ENCODE peak calls at places on chromosomes 11 and 22, in eight cellular contexts. Q, Y, K, E, D, A, W and L are unnamed samples.

GRCh38 chr22:23388492-23389009 is 191.5 kb downstream of the IGLL1 start:
- DNase-seq in A (no peak), Y (no peak), K (peak; percentile 60), W (no peak), Q (no peak), D (peak; percentile 15), E (no peak), L (no peak)

GRCh38 chr22:23246982-23247766 is 66.9 kb downstream of the BCR start:
- DNase-seq in W (no peak), Y (no peak), Q (no peak), K (no peak), A (no peak), D (no peak), E (no peak), L (no peak)

GRCh38 chr22:19429950-19430889 is 1.3 kb downstream of the HIRA start:
- DNase-seq in E (peak; percentile 86), K (peak; percentile 68), D (no peak), A (peak; percentile 80), W (peak; percentile 15), Q (no peak), Y (peak; percentile 26), L (no peak)

GRCh38 chr22:33591946-33592345 is 328.3 kb downstream of the LARGE1 start:
- DNase-seq in E (no peak), K (no peak), Q (no peak), Y (no peak), D (no peak), W (no peak), A (no peak), L (no peak)

GRCh38 chr11:72932132-72932570 is 117.9 kb downstream of the ATG16L2 start:
- DNase-seq in W (no peak), A (no peak), K (no peak), Q (no peak), Y (no peak), E (no peak), D (no peak), L (no peak)

GRCh38 chr11:31959711-31960110 is 131.2 kb upstream of the RCN1 start:
- DNase-seq in A (no peak), Q (no peak), K (no peak), Y (no peak), E (no peak), D (no peak), W (no peak), L (no peak)

GRCh38 chr11:58770627-58771457 is 39.1 kb upstream of the GLYAT start:
- DNase-seq in E (no peak), A (no peak), W (no peak), Y (no peak), D (no peak), K (no peak), Q (no peak), L (no peak)

GRCh38 chr22:34454598-34454997 is 534.3 kb upstream of the LARGE1 start:
- DNase-seq in K (no peak), W (no peak), Q (no peak), Y (no peak), D (no peak), E (no peak), A (no peak), L (no peak)

GRCh38 chr11:69949327-69949726 is 128.8 kb upstream of the ANO1 start:
- DNase-seq in E (no peak), W (no peak), D (peak; percentile 35), Y (no peak), K (peak; percentile 38), Q (peak; percentile 51), A (peak; percentile 56), L (no peak)

GRCh38 chr11:111537336-111537860 is 3.1 kb upstream of the LAYN start:
- DNase-seq in D (no peak), E (no peak), Y (no peak), W (no peak), K (no peak), Q (no peak), A (no peak), L (no peak)

GRCh38 chr11:38791346-38791961 is 2193.4 kb upstream of the RAG2 start:
- DNase-seq in E (peak; percentile 71), Y (no peak), K (no peak), Q (no peak), D (no peak), W (no peak), A (peak; percentile 80), L (no peak)

GRCh38 chr11:114040706-114041211 is 18.8 kb upstream of the ZBTB16 start:
- DNase-seq in Q (no peak), Y (no peak), K (no peak), W (no peak), A (peak; percentile 85), E (no peak), D (no peak), L (no peak)

GRCh38 chr11:59953463-59954218 is 10.2 kb upstream of the OOSP4A start:
- DNase-seq in D (no peak), Y (no peak), K (no peak), E (no peak), W (no peak), Q (no peak), A (no peak), L (no peak)

GRCh38 chr22:27983361-27983791 is 64.3 kb upstream of the PITPNB start:
- DNase-seq in K (no peak), Y (no peak), W (no peak), Q (no peak), E (no peak), A (no peak), D (peak; percentile 16), L (no peak)

GRCh38 chr22:28015676-28016601 is 96.9 kb upstream of the PITPNB start:
- DNase-seq in E (no peak), A (no peak), D (peak; percentile 19), K (peak; percentile 43), Q (no peak), Y (no peak), W (no peak), L (no peak)

GRCh38 chr11:134530826-134531225 is 118.8 kb upstream of the B3GAT1 start:
- DNase-seq in A (no peak), D (no peak), Y (no peak), E (no peak), W (no peak), Q (no peak), K (peak; percentile 35), L (no peak)

GRCh38 chr22:44701824-44702478 is at the start of gene PRR5:
- DNase-seq in D (peak; percentile 61), Q (no peak), Y (peak; percentile 71), E (no peak), A (peak; percentile 79), K (peak; percentile 90), W (peak; percentile 78), L (peak; percentile 41)

GRCh38 chr22:44700456-44700855 is 1.5 kb upstream of the PRR5 start:
- DNase-seq in W (no peak), E (no peak), A (no peak), K (no peak), Y (no peak), Q (no peak), D (no peak), L (no peak)

GRCh38 chr22:44697423-44698179 is 4.4 kb upstream of the PRR5 start:
- DNase-seq in K (peak; percentile 92), A (peak; percentile 63), E (peak; percentile 62), Q (no peak), Y (peak; percentile 68), D (peak; percentile 69), W (peak; percentile 84), L (no peak)

GRCh38 chr22:44701187-44701586 is 817 bp upstream of the PRR5 start:
- DNase-seq in W (no peak), E (no peak), K (no peak), Q (no peak), D (no peak), A (no peak), Y (no peak), L (no peak)

GRCh38 chr22:44698531-44699421 is 3.2 kb upstream of the PRR5 start:
- DNase-seq in E (no peak), D (no peak), Y (no peak), W (no peak), A (peak; percentile 84), K (no peak), Q (no peak), L (no peak)
- H3K27ac ChIP-seq in E (no peak overlapping the region), D (peak overlapping the region; percentile 53), Y (no peak overlapping the region), W (no peak overlapping the region), A (peak overlapping the region; percentile 63), K (peak overlapping the region; percentile 67), Q (no peak overlapping the region), L (no peak overlapping the region)

GRCh38 chr11:3002346-3002745 is 10.2 kb upstream of the NAP1L4 start:
- DNase-seq in D (no peak), Q (no peak), Y (no peak), E (no peak), W (no peak), K (peak; percentile 27), A (no peak), L (no peak)
- H3K27ac ChIP-seq in D (peak overlapping the region; percentile 72), Q (no peak overlapping the region), Y (no peak overlapping the region), E (no peak overlapping the region), W (no peak overlapping the region), K (no peak overlapping the region), A (no peak overlapping the region), L (peak overlapping the region; percentile 98)

DNA sequence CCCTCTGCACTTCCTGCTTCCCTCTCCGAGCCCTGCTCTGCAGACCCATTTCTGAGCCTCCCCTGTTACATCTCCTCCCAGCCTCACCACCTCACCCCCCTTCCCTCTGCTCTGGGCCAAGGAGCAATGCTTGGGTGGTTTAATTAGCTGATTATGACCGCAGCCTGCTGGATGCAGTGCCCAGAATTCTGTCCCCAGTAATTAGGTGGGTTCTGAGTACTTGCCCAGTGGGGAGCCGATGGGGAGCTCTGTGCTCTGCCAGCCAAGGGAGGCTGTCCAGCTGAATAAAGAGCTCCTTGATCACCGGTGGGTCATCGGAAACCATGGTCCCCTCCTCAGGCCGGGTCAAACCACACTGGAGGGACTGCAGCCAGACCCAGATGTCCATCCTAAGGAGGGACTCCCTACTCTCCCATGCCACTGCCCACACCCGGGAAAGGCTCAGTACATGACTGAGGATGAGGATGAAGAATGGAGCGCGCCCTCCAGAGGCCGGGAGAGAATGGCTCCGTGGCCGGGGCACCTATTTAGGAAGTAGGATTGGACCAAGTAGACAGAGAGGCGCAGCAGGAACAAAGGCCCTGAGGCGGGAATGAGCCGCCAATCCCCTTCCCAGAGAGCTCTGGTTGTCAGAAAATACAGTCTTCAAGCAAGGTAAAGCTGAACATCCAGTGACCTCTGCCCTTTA is 9.1 kb downstream of the ARRB1 start:
- DNase-seq in K (no peak), A (no peak), E (no peak), D (no peak), Q (no peak), W (no peak), Y (no peak), L (no peak)
- H3K27ac ChIP-seq in K (peak overlapping the region; percentile 95), A (no peak overlapping the region), E (no peak overlapping the region), D (no peak overlapping the region), Q (peak overlapping the region; percentile 7), W (no peak overlapping the region), Y (no peak overlapping the region), L (peak overlapping the region; percentile 67)

GRCh38 chr11:62855571-62856332 is 16.4 kb upstream of the WDR74 start:
- DNase-seq in Q (peak; percentile 84), K (peak; percentile 97), E (peak; percentile 99), Y (peak; percentile 96), D (peak; percentile 93), A (peak; percentile 98), W (peak; percentile 96), L (peak; percentile 94)

GRCh38 chr11:62857541-62857982 is 18.2 kb upstream of the WDR74 start:
- DNase-seq in E (no peak), K (no peak), Y (no peak), A (no peak), W (no peak), D (no peak), Q (no peak), L (no peak)

GRCh38 chr11:62854825-62855570 is 15.6 kb upstream of the WDR74 start:
- DNase-seq in Q (no peak), K (no peak), A (no peak), E (peak; percentile 25), D (no peak), W (no peak), Y (no peak), L (no peak)

GRCh38 chr11:62858201-62858600 is 18.8 kb upstream of the WDR74 start:
- DNase-seq in E (no peak), K (no peak), Y (no peak), W (no peak), D (no peak), Q (no peak), A (no peak), L (no peak)

GRCh38 chr11:62856333-62856910 is 17.0 kb upstream of the WDR74 start:
- DNase-seq in K (no peak), A (no peak), E (no peak), Y (no peak), D (no peak), W (no peak), Q (no peak), L (no peak)
- H3K27ac ChIP-seq in K (peak overlapping the region; percentile 87), A (peak overlapping the region; percentile 94), E (peak overlapping the region; percentile 73), Y (peak overlapping the region; percentile 75), D (peak overlapping the region; percentile 80), W (no peak overlapping the region), Q (peak overlapping the region; percentile 71), L (peak overlapping the region; percentile 49)